ENCODE peak calls at places on chromosomes 2 and 18, in eight cellular contexts. One of them, this sample, is unnamed.

GRCh38 chr2:173981520-173981919 is 16.3 kb upstream of the SP3 start:
- DNase-seq in hypothalamus: no peak
- DNase-seq in amniotic epithelial cell: no peak
- DNase-seq in NCI-H1694: no peak
- DNase-seq in thoracic aorta: no peak
- DNase-seq in activated gamma-delta T cell treated with Interleukin-2 at 50 U/mL for 16 hours: no peak
- DNase-seq in NCI-H446 treated with DMSO at 0.1 percent for 48 hours: no peak
- DNase-seq in nephron progenitor cell: no peak
- DNase-seq in this sample: no peak

GRCh38 chr2:27954261-27954673 is 63.7 kb downstream of the BABAM2 start:
- DNase-seq in hypothalamus: no peak
- DNase-seq in amniotic epithelial cell: no peak
- DNase-seq in NCI-H1694: peak
- DNase-seq in thoracic aorta: no peak
- DNase-seq in activated gamma-delta T cell treated with Interleukin-2 at 50 U/mL for 16 hours: no peak
- DNase-seq in NCI-H446 treated with DMSO at 0.1 percent for 48 hours: peak
- DNase-seq in nephron progenitor cell: no peak
- DNase-seq in this sample: no peak

GRCh38 chr2:166593403-166593802 is 99.4 kb upstream of the SCN7A start:
- DNase-seq in hypothalamus: no peak
- DNase-seq in amniotic epithelial cell: peak
- DNase-seq in NCI-H1694: no peak
- DNase-seq in thoracic aorta: no peak
- DNase-seq in activated gamma-delta T cell treated with Interleukin-2 at 50 U/mL for 16 hours: no peak
- DNase-seq in NCI-H446 treated with DMSO at 0.1 percent for 48 hours: no peak
- DNase-seq in nephron progenitor cell: no peak
- DNase-seq in this sample: no peak

GRCh38 chr2:233185963-233186362 is 65.5 kb upstream of the ATG16L1 start:
- DNase-seq in hypothalamus: no peak
- DNase-seq in amniotic epithelial cell: no peak
- DNase-seq in NCI-H1694: no peak
- DNase-seq in thoracic aorta: no peak
- DNase-seq in activated gamma-delta T cell treated with Interleukin-2 at 50 U/mL for 16 hours: no peak
- DNase-seq in NCI-H446 treated with DMSO at 0.1 percent for 48 hours: no peak
- DNase-seq in nephron progenitor cell: no peak
- DNase-seq in this sample: no peak

GRCh38 chr2:233075141-233075965 is 15.2 kb downstream of the INPP5D start:
- DNase-seq in hypothalamus: no peak
- DNase-seq in amniotic epithelial cell: no peak
- DNase-seq in NCI-H1694: no peak
- DNase-seq in thoracic aorta: no peak
- DNase-seq in activated gamma-delta T cell treated with Interleukin-2 at 50 U/mL for 16 hours: no peak
- DNase-seq in NCI-H446 treated with DMSO at 0.1 percent for 48 hours: no peak
- DNase-seq in nephron progenitor cell: no peak
- DNase-seq in this sample: no peak

GRCh38 chr2:192593561-192593960 is 398.8 kb upstream of the TMEFF2 start:
- DNase-seq in hypothalamus: no peak
- DNase-seq in amniotic epithelial cell: no peak
- DNase-seq in NCI-H1694: no peak
- DNase-seq in thoracic aorta: no peak
- DNase-seq in activated gamma-delta T cell treated with Interleukin-2 at 50 U/mL for 16 hours: no peak
- DNase-seq in NCI-H446 treated with DMSO at 0.1 percent for 48 hours: no peak
- DNase-seq in nephron progenitor cell: no peak
- DNase-seq in this sample: no peak

GRCh38 chr2:233818639-233819621 is 35.4 kb downstream of the HJURP start:
- DNase-seq in hypothalamus: no peak
- DNase-seq in amniotic epithelial cell: no peak
- DNase-seq in NCI-H1694: no peak
- DNase-seq in thoracic aorta: no peak
- DNase-seq in activated gamma-delta T cell treated with Interleukin-2 at 50 U/mL for 16 hours: no peak
- DNase-seq in NCI-H446 treated with DMSO at 0.1 percent for 48 hours: no peak
- DNase-seq in nephron progenitor cell: no peak
- DNase-seq in this sample: no peak

GRCh38 chr2:64212801-64213321 is 68.6 kb upstream of the PELI1 start:
- DNase-seq in hypothalamus: no peak
- DNase-seq in amniotic epithelial cell: peak
- DNase-seq in NCI-H1694: no peak
- DNase-seq in thoracic aorta: no peak
- DNase-seq in activated gamma-delta T cell treated with Interleukin-2 at 50 U/mL for 16 hours: no peak
- DNase-seq in NCI-H446 treated with DMSO at 0.1 percent for 48 hours: no peak
- DNase-seq in nephron progenitor cell: no peak
- DNase-seq in this sample: no peak

GRCh38 chr2:9909106-9909505 is 42.4 kb upstream of the GRHL1 start:
- DNase-seq in hypothalamus: no peak
- DNase-seq in amniotic epithelial cell: peak
- DNase-seq in NCI-H1694: no peak
- DNase-seq in thoracic aorta: no peak
- DNase-seq in activated gamma-delta T cell treated with Interleukin-2 at 50 U/mL for 16 hours: no peak
- DNase-seq in NCI-H446 treated with DMSO at 0.1 percent for 48 hours: no peak
- DNase-seq in nephron progenitor cell: no peak
- DNase-seq in this sample: no peak

GRCh38 chr2:177604291-177605065 is 211.9 kb downstream of the AGPS start:
- DNase-seq in hypothalamus: no peak
- DNase-seq in amniotic epithelial cell: peak
- DNase-seq in NCI-H1694: peak
- DNase-seq in thoracic aorta: no peak
- DNase-seq in activated gamma-delta T cell treated with Interleukin-2 at 50 U/mL for 16 hours: no peak
- DNase-seq in NCI-H446 treated with DMSO at 0.1 percent for 48 hours: peak
- DNase-seq in nephron progenitor cell: peak
- DNase-seq in this sample: no peak

GRCh38 chr2:25402477-25402876 is 60.8 kb upstream of the DNMT3A start:
- DNase-seq in hypothalamus: no peak
- DNase-seq in amniotic epithelial cell: no peak
- DNase-seq in NCI-H1694: no peak
- DNase-seq in thoracic aorta: no peak
- DNase-seq in activated gamma-delta T cell treated with Interleukin-2 at 50 U/mL for 16 hours: no peak
- DNase-seq in NCI-H446 treated with DMSO at 0.1 percent for 48 hours: no peak
- DNase-seq in nephron progenitor cell: no peak
- DNase-seq in this sample: no peak

GRCh38 chr2:189298038-189298437 is 118.5 kb upstream of the COL5A2 start:
- DNase-seq in hypothalamus: no peak
- DNase-seq in amniotic epithelial cell: peak
- DNase-seq in NCI-H1694: no peak
- DNase-seq in thoracic aorta: no peak
- DNase-seq in activated gamma-delta T cell treated with Interleukin-2 at 50 U/mL for 16 hours: no peak
- DNase-seq in NCI-H446 treated with DMSO at 0.1 percent for 48 hours: peak
- DNase-seq in nephron progenitor cell: no peak
- DNase-seq in this sample: no peak

GRCh38 chr2:8376603-8377423 is 305.0 kb upstream of the ID2 start:
- DNase-seq in hypothalamus: no peak
- DNase-seq in amniotic epithelial cell: no peak
- DNase-seq in NCI-H1694: no peak
- DNase-seq in thoracic aorta: no peak
- DNase-seq in activated gamma-delta T cell treated with Interleukin-2 at 50 U/mL for 16 hours: no peak
- DNase-seq in NCI-H446 treated with DMSO at 0.1 percent for 48 hours: no peak
- DNase-seq in nephron progenitor cell: no peak
- DNase-seq in this sample: no peak

GRCh38 chr2:128984855-128985254 is 666.2 kb upstream of the HS6ST1 start:
- DNase-seq in hypothalamus: no peak
- DNase-seq in amniotic epithelial cell: no peak
- DNase-seq in NCI-H1694: no peak
- DNase-seq in thoracic aorta: no peak
- DNase-seq in activated gamma-delta T cell treated with Interleukin-2 at 50 U/mL for 16 hours: no peak
- DNase-seq in NCI-H446 treated with DMSO at 0.1 percent for 48 hours: no peak
- DNase-seq in nephron progenitor cell: no peak
- DNase-seq in this sample: no peak

GRCh38 chr18:45521777-45522176 is 93.5 kb upstream of the SLC14A2 start:
- DNase-seq in hypothalamus: no peak
- DNase-seq in amniotic epithelial cell: peak
- DNase-seq in NCI-H1694: no peak
- DNase-seq in thoracic aorta: peak
- DNase-seq in activated gamma-delta T cell treated with Interleukin-2 at 50 U/mL for 16 hours: no peak
- DNase-seq in NCI-H446 treated with DMSO at 0.1 percent for 48 hours: no peak
- DNase-seq in nephron progenitor cell: no peak
- DNase-seq in this sample: no peak

GRCh38 chr2:71934595-71935263 is 212.9 kb downstream of the CYP26B1 start:
- DNase-seq in hypothalamus: no peak
- DNase-seq in amniotic epithelial cell: no peak
- DNase-seq in NCI-H1694: no peak
- DNase-seq in thoracic aorta: no peak
- DNase-seq in activated gamma-delta T cell treated with Interleukin-2 at 50 U/mL for 16 hours: no peak
- DNase-seq in NCI-H446 treated with DMSO at 0.1 percent for 48 hours: no peak
- DNase-seq in nephron progenitor cell: no peak
- DNase-seq in this sample: peak

GRCh38 chr2:133504566-133505505 is 63.4 kb downstream of the NCKAP5 start:
- DNase-seq in hypothalamus: no peak
- DNase-seq in amniotic epithelial cell: peak
- DNase-seq in NCI-H1694: no peak
- DNase-seq in thoracic aorta: no peak
- DNase-seq in activated gamma-delta T cell treated with Interleukin-2 at 50 U/mL for 16 hours: no peak
- DNase-seq in NCI-H446 treated with DMSO at 0.1 percent for 48 hours: no peak
- DNase-seq in nephron progenitor cell: no peak
- DNase-seq in this sample: no peak

GRCh38 chr2:214014551-214015230 is 396.2 kb upstream of the VWC2L start:
- DNase-seq in hypothalamus: no peak
- DNase-seq in amniotic epithelial cell: peak
- DNase-seq in NCI-H1694: no peak
- DNase-seq in thoracic aorta: no peak
- DNase-seq in activated gamma-delta T cell treated with Interleukin-2 at 50 U/mL for 16 hours: no peak
- DNase-seq in NCI-H446 treated with DMSO at 0.1 percent for 48 hours: no peak
- DNase-seq in nephron progenitor cell: no peak
- DNase-seq in this sample: no peak